ENCODE peak calls at places on chromosomes 16 and 17, in seven cellular contexts. One of them, this sample, is unnamed.

GRCh38 chr16:86508028-86508946 is 2.0 kb upstream of the FOXF1 start:
- DNase-seq in HCT116: no peak
- DNase-seq in SK-N-SH: no peak
- DNase-seq in K562: no peak
- DNase-seq in HepG2: no peak
- DNase-seq in GM12878: no peak
- DNase-seq in H1: peak; percentile 79
- DNase-seq in this sample: no peak

GRCh38 chr16:31079342-31079944 is 5.2 kb downstream of the ZNF646 start:
- DNase-seq in HCT116: no peak
- DNase-seq in SK-N-SH: no peak
- DNase-seq in K562: no peak
- DNase-seq in HepG2: no peak
- DNase-seq in GM12878: no peak
- DNase-seq in H1: no peak
- DNase-seq in this sample: no peak

GRCh38 chr16:52366997-52367396 is 179.9 kb downstream of the TOX3 start:
- DNase-seq in HCT116: no peak
- DNase-seq in SK-N-SH: no peak
- DNase-seq in K562: no peak
- DNase-seq in HepG2: no peak
- DNase-seq in GM12878: no peak
- DNase-seq in H1: no peak
- DNase-seq in this sample: no peak

GRCh38 chr17:44115585-44116415 is 7.6 kb downstream of the HDAC5 start:
- DNase-seq in HCT116: no peak
- DNase-seq in SK-N-SH: peak; percentile 83
- DNase-seq in K562: peak; percentile 75
- DNase-seq in HepG2: no peak
- DNase-seq in GM12878: no peak
- DNase-seq in H1: peak; percentile 84
- DNase-seq in this sample: no peak

GRCh38 chr17:37725601-37726146 is 19.2 kb downstream of the HNF1B start:
- DNase-seq in HCT116: no peak
- DNase-seq in SK-N-SH: no peak
- DNase-seq in K562: no peak
- DNase-seq in HepG2: no peak
- DNase-seq in GM12878: no peak
- DNase-seq in H1: no peak
- DNase-seq in this sample: no peak

GRCh38 chr17:46769531-46770438 is 48.7 kb downstream of the WNT3 start:
- DNase-seq in HCT116: no peak
- DNase-seq in SK-N-SH: peak; percentile 51
- DNase-seq in K562: no peak
- DNase-seq in HepG2: no peak
- DNase-seq in GM12878: no peak
- DNase-seq in H1: peak; percentile 45
- DNase-seq in this sample: no peak

GRCh38 chr17:78973196-78973595 is 6.5 kb downstream of the LGALS3BP start:
- DNase-seq in HCT116: no peak
- DNase-seq in SK-N-SH: peak; percentile 53
- DNase-seq in K562: no peak
- DNase-seq in HepG2: no peak
- DNase-seq in GM12878: no peak
- DNase-seq in H1: peak; percentile 72
- DNase-seq in this sample: no peak

GRCh38 chr16:55035037-55035436 is 104.4 kb downstream of the IRX5 start:
- DNase-seq in HCT116: peak; percentile 19
- DNase-seq in SK-N-SH: peak; percentile 73
- DNase-seq in K562: peak; percentile 63
- DNase-seq in HepG2: peak; percentile 29
- DNase-seq in GM12878: no peak
- DNase-seq in H1: peak; percentile 92
- DNase-seq in this sample: peak; percentile 43

GRCh38 chr17:50630524-50631194 is 4.0 kb upstream of the ABCC3 start:
- DNase-seq in HCT116: peak; percentile 59
- DNase-seq in SK-N-SH: peak; percentile 89
- DNase-seq in K562: no peak
- DNase-seq in HepG2: peak; percentile 52
- DNase-seq in GM12878: no peak
- DNase-seq in H1: peak; percentile 92
- DNase-seq in this sample: no peak

GRCh38 chr16:77944631-77945030 is 77.7 kb upstream of the CLEC3A start:
- DNase-seq in HCT116: no peak
- DNase-seq in SK-N-SH: no peak
- DNase-seq in K562: no peak
- DNase-seq in HepG2: no peak
- DNase-seq in GM12878: no peak
- DNase-seq in H1: no peak
- DNase-seq in this sample: no peak

GRCh38 chr16:65660390-65660789 is 538.5 kb upstream of the CDH11 start:
- DNase-seq in HCT116: no peak
- DNase-seq in SK-N-SH: no peak
- DNase-seq in K562: no peak
- DNase-seq in HepG2: no peak
- DNase-seq in GM12878: no peak
- DNase-seq in H1: no peak
- DNase-seq in this sample: no peak

GRCh38 chr17:31663576-31663975 is 195.5 kb downstream of the COPRS start:
- DNase-seq in HCT116: peak; percentile 16
- DNase-seq in SK-N-SH: no peak
- DNase-seq in K562: no peak
- DNase-seq in HepG2: no peak
- DNase-seq in GM12878: no peak
- DNase-seq in H1: no peak
- DNase-seq in this sample: no peak

GRCh38 chr16:4748682-4749411 is 14.5 kb downstream of the DNAAF8 start:
- DNase-seq in HCT116: no peak
- DNase-seq in SK-N-SH: no peak
- DNase-seq in K562: no peak
- DNase-seq in HepG2: no peak
- DNase-seq in GM12878: no peak
- DNase-seq in H1: no peak
- DNase-seq in this sample: no peak

GRCh38 chr16:1506494-1507213 is 13.5 kb downstream of the TELO2 start:
- DNase-seq in HCT116: no peak
- DNase-seq in SK-N-SH: no peak
- DNase-seq in K562: no peak
- DNase-seq in HepG2: no peak
- DNase-seq in GM12878: no peak
- DNase-seq in H1: no peak
- DNase-seq in this sample: no peak

GRCh38 chr17:68061512-68062313 is 26.2 kb downstream of the KPNA2 start:
- DNase-seq in HCT116: no peak
- DNase-seq in SK-N-SH: no peak
- DNase-seq in K562: no peak
- DNase-seq in HepG2: peak; percentile 35
- DNase-seq in GM12878: no peak
- DNase-seq in H1: no peak
- DNase-seq in this sample: no peak

GRCh38 chr16:3099732-3100499 is 822 bp upstream of the ZSCAN10 start:
- DNase-seq in HCT116: peak; percentile 81
- DNase-seq in SK-N-SH: peak; percentile 98
- DNase-seq in K562: peak; percentile 95
- DNase-seq in HepG2: peak; percentile 81
- DNase-seq in GM12878: no peak
- DNase-seq in H1: peak; percentile 96
- DNase-seq in this sample: peak; percentile 88

GRCh38 chr17:65231662-65232335 is 94.6 kb downstream of the RGS9 start:
- DNase-seq in HCT116: peak; percentile 74
- DNase-seq in SK-N-SH: peak; percentile 86
- DNase-seq in K562: peak; percentile 75
- DNase-seq in HepG2: peak; percentile 70
- DNase-seq in GM12878: peak; percentile 12
- DNase-seq in H1: peak; percentile 77
- DNase-seq in this sample: peak; percentile 57

GRCh38 chr17:12637015-12637414 is 28.7 kb upstream of the MYOCD start:
- DNase-seq in HCT116: no peak
- DNase-seq in SK-N-SH: no peak
- DNase-seq in K562: no peak
- DNase-seq in HepG2: no peak
- DNase-seq in GM12878: no peak
- DNase-seq in H1: no peak
- DNase-seq in this sample: no peak

GRCh38 chr17:79019631-79020584 is 4.1 kb upstream of the C1QTNF1 start:
- DNase-seq in HCT116: peak; percentile 76
- DNase-seq in SK-N-SH: peak; percentile 81
- DNase-seq in K562: peak; percentile 62
- DNase-seq in HepG2: peak; percentile 79
- DNase-seq in GM12878: no peak
- DNase-seq in H1: no peak
- DNase-seq in this sample: no peak

GRCh38 chr17:78592991-78593329 is 15.8 kb upstream of the DNAH17 start:
- DNase-seq in HCT116: no peak
- DNase-seq in SK-N-SH: no peak
- DNase-seq in K562: no peak
- DNase-seq in HepG2: no peak
- DNase-seq in GM12878: no peak
- DNase-seq in H1: no peak
- DNase-seq in this sample: no peak

GRCh38 chr17:29574732-29575510 is 6.4 kb downstream of the TP53I13 start:
- DNase-seq in HCT116: no peak
- DNase-seq in SK-N-SH: no peak
- DNase-seq in K562: no peak
- DNase-seq in HepG2: peak; percentile 90
- DNase-seq in GM12878: no peak
- DNase-seq in H1: no peak
- DNase-seq in this sample: no peak

GRCh38 chr17:58706351-58707140 is 14.1 kb downstream of the RAD51C start:
- DNase-seq in HCT116: no peak
- DNase-seq in SK-N-SH: no peak
- DNase-seq in K562: peak; percentile 10
- DNase-seq in HepG2: no peak
- DNase-seq in GM12878: peak; percentile 41
- DNase-seq in H1: no peak
- DNase-seq in this sample: no peak

DNA sequence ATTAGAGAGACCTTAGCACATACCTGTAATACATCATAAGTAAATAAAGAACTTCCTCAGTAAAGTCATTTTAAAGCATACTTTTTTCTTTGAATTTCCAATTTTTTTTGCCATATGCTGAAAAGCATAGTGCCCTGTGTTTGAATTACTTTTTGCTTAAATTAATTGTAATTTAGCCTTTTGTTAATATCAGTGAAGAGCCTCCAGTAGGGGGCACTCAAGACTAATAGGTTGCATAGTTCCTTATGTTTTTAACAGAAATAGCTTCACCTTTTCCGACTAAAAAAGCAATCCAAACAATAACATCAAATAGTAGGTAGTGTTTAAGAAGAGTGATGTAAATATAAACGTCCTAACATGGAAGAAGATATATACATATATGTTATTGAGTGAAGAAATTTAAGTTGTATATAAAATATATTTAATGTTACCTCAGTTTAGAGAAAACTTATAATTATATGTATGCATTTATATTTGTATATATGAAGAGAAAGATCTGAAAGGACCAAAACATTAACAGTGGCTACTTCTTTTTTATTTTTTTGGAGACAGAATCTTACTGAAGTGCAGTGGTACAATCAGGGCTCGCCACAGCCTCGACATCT is 18.6 kb downstream of the RAD51C start:
- DNase-seq in HCT116: peak; percentile 56
- DNase-seq in SK-N-SH: peak; percentile 49
- DNase-seq in K562: peak; percentile 73
- DNase-seq in HepG2: peak; percentile 56
- DNase-seq in GM12878: no peak
- DNase-seq in H1: peak; percentile 54
- DNase-seq in this sample: peak; percentile 23
- TF ChIP-seq YY1 in HCT116: no peak
- TF ChIP-seq YY1 in SK-N-SH: no peak
- TF ChIP-seq YY1 in K562: no peak
- TF ChIP-seq YY1 in HepG2: no peak
- TF ChIP-seq YY1 in GM12878: no peak
- TF ChIP-seq YY1 in H1: no peak
- TF ChIP-seq YY1 in this sample: no peak

GRCh38 chr17:81248649-81249048 is 9.5 kb downstream of the NDUFAF8 start:
- DNase-seq in HCT116: no peak
- DNase-seq in SK-N-SH: no peak
- DNase-seq in K562: no peak
- DNase-seq in HepG2: no peak
- DNase-seq in GM12878: no peak
- DNase-seq in H1: no peak
- DNase-seq in this sample: no peak
- H3K4me1 ChIP-seq in HCT116: no peaks in the 10 kb centered on the region
- H3K4me1 ChIP-seq in SK-N-SH: peaks cover 44% of the 10 kb centered on the region
- H3K4me1 ChIP-seq in K562: peaks cover 57% of the 10 kb centered on the region
- H3K4me1 ChIP-seq in HepG2: peaks cover 35% of the 10 kb centered on the region
- H3K4me1 ChIP-seq in GM12878: peaks cover 18% of the 10 kb centered on the region
- H3K4me1 ChIP-seq in H1: no peaks in the 10 kb centered on the region
- H3K4me1 ChIP-seq in this sample: peaks cover 37% of the 10 kb centered on the region

GRCh38 chr17:27889711-27890251 is 3.4 kb downstream of the LYRM9 start:
- DNase-seq in HCT116: no peak
- DNase-seq in SK-N-SH: no peak
- DNase-seq in K562: no peak
- DNase-seq in HepG2: no peak
- DNase-seq in GM12878: no peak
- DNase-seq in H1: no peak
- DNase-seq in this sample: no peak

GRCh38 chr17:27892542-27892865 is 661 bp downstream of the LYRM9 start:
- DNase-seq in HCT116: no peak
- DNase-seq in SK-N-SH: no peak
- DNase-seq in K562: peak; percentile 27
- DNase-seq in HepG2: no peak
- DNase-seq in GM12878: no peak
- DNase-seq in H1: no peak
- DNase-seq in this sample: no peak

GRCh38 chr17:27888945-27889344 is 4.2 kb downstream of the LYRM9 start:
- DNase-seq in HCT116: no peak
- DNase-seq in SK-N-SH: no peak
- DNase-seq in K562: no peak
- DNase-seq in HepG2: peak; percentile 69
- DNase-seq in GM12878: no peak
- DNase-seq in H1: peak; percentile 55
- DNase-seq in this sample: peak; percentile 57

GRCh38 chr17:27891841-27892240 is 1.3 kb downstream of the LYRM9 start:
- DNase-seq in HCT116: no peak
- DNase-seq in SK-N-SH: no peak
- DNase-seq in K562: no peak
- DNase-seq in HepG2: no peak
- DNase-seq in GM12878: no peak
- DNase-seq in H1: no peak
- DNase-seq in this sample: no peak

DNA sequence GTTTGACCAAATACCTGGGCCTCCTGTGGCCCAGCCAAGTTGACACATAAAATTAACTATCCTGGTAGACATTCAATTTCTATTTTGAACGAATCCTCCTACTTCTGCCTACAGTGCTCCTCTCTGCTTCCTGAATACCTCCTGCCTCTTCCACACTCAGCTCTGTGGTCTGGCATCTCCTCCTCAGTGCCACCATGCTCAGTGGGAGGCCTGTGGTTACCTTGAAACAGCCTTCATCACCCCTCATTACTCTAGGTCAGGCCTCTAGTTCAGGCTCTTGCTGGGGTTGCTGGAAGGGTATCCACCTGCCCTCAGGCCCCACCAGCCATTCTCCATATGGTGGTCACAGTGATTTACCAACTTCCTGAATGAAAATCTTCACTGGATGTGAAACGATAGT is 5.1 kb downstream of the LYRM9 start:
- DNase-seq in HCT116: no peak
- DNase-seq in SK-N-SH: no peak
- DNase-seq in K562: no peak
- DNase-seq in HepG2: no peak
- DNase-seq in GM12878: no peak
- DNase-seq in H1: no peak
- DNase-seq in this sample: no peak
- TF ChIP-seq YY1 in HCT116: no peak
- TF ChIP-seq YY1 in SK-N-SH: no peak
- TF ChIP-seq YY1 in K562: no peak
- TF ChIP-seq YY1 in HepG2: no peak
- TF ChIP-seq YY1 in GM12878: no peak
- TF ChIP-seq YY1 in H1: no peak
- TF ChIP-seq YY1 in this sample: no peak

GRCh38 chr17:40107266-40107980 is 7.0 kb upstream of the NR1D1 start:
- DNase-seq in HCT116: no peak
- DNase-seq in SK-N-SH: no peak
- DNase-seq in K562: no peak
- DNase-seq in HepG2: peak; percentile 41
- DNase-seq in GM12878: no peak
- DNase-seq in H1: peak; percentile 62
- DNase-seq in this sample: no peak
- H3K4me1 ChIP-seq in HCT116: peaks cover 62% of the 10 kb centered on the region
- H3K4me1 ChIP-seq in SK-N-SH: peaks cover 27% of the 10 kb centered on the region
- H3K4me1 ChIP-seq in K562: peaks cover 55% of the 10 kb centered on the region
- H3K4me1 ChIP-seq in HepG2: peaks cover 100% of the 10 kb centered on the region
- H3K4me1 ChIP-seq in GM12878: peaks cover 64% of the 10 kb centered on the region
- H3K4me1 ChIP-seq in H1: peaks cover 43% of the 10 kb centered on the region
- H3K4me1 ChIP-seq in this sample: peaks cover 52% of the 10 kb centered on the region

This sample was measured in NT2/D1.